ENCODE peak calls at places on chromosomes 2 and 18, in six cellular contexts. N, H, C, W, X and O are unnamed samples.

GRCh38 chr18:3360211-3360610 is 89.8 kb upstream of the TGIF1 start:
- DNase-seq in N (no peak), H (no peak), X (no peak), W (peak), C (no peak), O (no peak)

GRCh38 chr2:237698338-237698694 is 70.9 kb downstream of the LRRFIP1 start:
- DNase-seq in W (no peak), H (no peak), N (no peak), C (no peak), X (no peak), O (no peak)

GRCh38 chr2:85273732-85274731 is 53.8 kb downstream of the TGOLN2 start:
- DNase-seq in C (no peak), N (peak), H (peak), W (no peak), X (peak), O (no peak)

GRCh38 chr2:73257425-73258125 is 23.5 kb downstream of the CCT7 start:
- DNase-seq in C (peak), X (no peak), N (no peak), W (no peak), H (no peak), O (no peak)

GRCh38 chr2:136327162-136327852 is 209.4 kb upstream of the CXCR4 start:
- DNase-seq in X (no peak), C (no peak), H (peak), W (no peak), N (peak), O (no peak)

GRCh38 chr2:113225505-113226259 is 51.9 kb downstream of the PSD4 start:
- DNase-seq in C (no peak), H (no peak), X (no peak), W (peak), N (peak), O (no peak)

GRCh38 chr2:150888337-150888736 is 373.3 kb downstream of the RBM43 start:
- DNase-seq in N (no peak), W (no peak), H (no peak), X (peak), C (no peak), O (no peak)

GRCh38 chr18:56322403-56322802 is 316.0 kb downstream of the TXNL1 start:
- DNase-seq in N (no peak), C (no peak), H (peak), X (no peak), W (no peak), O (no peak)

GRCh38 chr2:27152102-27152795 is 3.4 kb downstream of the TCF23 start:
- DNase-seq in N (no peak), H (no peak), C (no peak), W (peak), X (no peak), O (no peak)

GRCh38 chr2:133568598-133568997 is 335 bp upstream of the NCKAP5 start:
- DNase-seq in X (no peak), H (no peak), N (no peak), C (no peak), W (peak), O (no peak)

GRCh38 chr18:80037869-80038630 is 3.8 kb downstream of the RBFA start:
- DNase-seq in H (no peak), C (no peak), X (no peak), N (no peak), W (no peak), O (no peak)

GRCh38 chr18:80037300-80037699 is 3.1 kb downstream of the RBFA start:
- DNase-seq in X (no peak), C (no peak), N (no peak), H (no peak), W (no peak), O (no peak)

GRCh38 chr18:80034852-80035406 is 695 bp downstream of the RBFA start:
- DNase-seq in C (no peak), N (peak), X (peak), H (no peak), W (no peak), O (no peak)

GRCh38 chr18:80034068-80034851 is at the start of gene RBFA:
- DNase-seq in X (peak), N (peak), H (peak), W (peak), C (peak), O (peak)

DNA sequence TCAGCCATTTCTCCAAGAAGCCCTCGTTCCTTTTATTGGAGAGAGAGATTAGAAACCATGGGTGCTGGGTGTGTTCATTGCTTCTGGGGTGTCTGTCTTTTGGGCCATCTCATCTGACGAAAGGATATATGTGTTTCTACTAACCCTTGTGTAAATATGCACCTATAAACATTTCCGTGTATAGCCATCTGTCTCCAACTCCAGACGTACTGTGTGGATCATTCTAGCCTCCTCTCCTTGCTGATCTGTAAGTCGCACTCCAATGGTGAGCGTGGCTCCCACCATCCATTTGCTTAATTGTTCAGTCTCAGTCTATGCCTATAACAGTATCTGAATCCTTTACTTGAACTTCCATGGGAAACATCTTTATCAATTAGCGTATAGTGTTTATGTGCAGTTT is 1.8 kb downstream of the RBFA start:
- DNase-seq in W (no peak), N (no peak), C (no peak), H (no peak), X (no peak), O (no peak)
- H3K4me3 ChIP-seq in W (peak), N (no peak), C (no peak), H (no peak), X (no peak), O (no peak)

GRCh38 chr2:219912530-219912929 is 285.1 kb downstream of the SLC4A3 start:
- DNase-seq in W (peak), N (peak), X (peak), H (no peak), C (no peak), O (peak)
- TF ChIP-seq CTCF in W (no peak), N (peak), X (peak), H (no peak), C (no peak), O (peak)

GRCh38 chr18:6781846-6782245 is 52.3 kb downstream of the ARHGAP28 start:
- DNase-seq in W (no peak), N (peak), X (peak), C (no peak), H (peak), O (peak)
- H3K4me3 ChIP-seq in W (no peak), N (no peak), X (no peak), C (no peak), H (no peak), O (no peak)

GRCh38 chr2:8602809-8603208 is 79.0 kb upstream of the ID2 start:
- DNase-seq in W (no peak), H (no peak), X (peak), N (no peak), C (peak), O (no peak)
- TF ChIP-seq CTCF in W (no peak), H (no peak), X (no peak), N (no peak), C (no peak), O (no peak)